ENCODE peak calls at places on chromosomes 4 and X, in seven cellular contexts. U is neuronal stem cell, M is IMR-90, H is mesenchymal stem cell, G is H9, D is H1, V is mesendoderm. A is an unnamed sample.

GRCh38 chrX:24760601-24761000 is 66.9 kb downstream of the POLA1 start:
- DNase-seq in H (peak; percentile 1), V (peak; percentile 5), U (no peak), M (peak; percentile 60), D (no peak), G (no peak), A (no peak)

GRCh38 chr4:17662694-17663093 is 48.3 kb downstream of the MED28 start:
- DNase-seq in M (peak; percentile 21), D (no peak), G (no peak), U (no peak), H (peak; percentile 6), V (no peak), A (no peak)

GRCh38 chrX:110002300-110003166 is at the start of gene TMEM164:
- DNase-seq in G (peak; percentile 79), V (peak; percentile 88), M (peak; percentile 66), H (peak; percentile 83), U (peak; percentile 48), D (peak; percentile 71), A (peak; percentile 60)

GRCh38 chr4:67897686-67898085 is 13.9 kb upstream of the TMPRSS11D start:
- DNase-seq in H (no peak), M (no peak), V (no peak), G (no peak), D (no peak), U (no peak), A (peak; percentile 2)

GRCh38 chr4:41145571-41146078 is 68.7 kb downstream of the APBB2 start:
- DNase-seq in D (no peak), U (no peak), V (no peak), H (peak; percentile 47), G (no peak), M (peak; percentile 45), A (no peak)

GRCh38 chr4:160826339-160826679 is 1337.5 kb downstream of the FSTL5 start:
- DNase-seq in V (no peak), G (no peak), U (no peak), D (no peak), M (no peak), H (no peak), A (no peak)

GRCh38 chr4:169009281-169010124 is 552 bp downstream of the CBR4 start:
- DNase-seq in D (peak; percentile 72), U (peak; percentile 58), H (peak; percentile 74), M (peak; percentile 53), V (peak; percentile 75), G (peak; percentile 53), A (peak; percentile 57)

GRCh38 chrX:145609951-145610511 is 207.6 kb upstream of the SLITRK2 start:
- DNase-seq in G (no peak), H (peak; percentile 1), D (no peak), V (no peak), U (no peak), M (peak; percentile 63), A (no peak)

GRCh38 chrX:28659269-28659668 is 72.0 kb downstream of the IL1RAPL1 start:
- DNase-seq in V (peak; percentile 57), U (no peak), G (peak; percentile 39), D (peak; percentile 58), H (no peak), M (no peak), A (no peak)

GRCh38 chr4:1534076-1534872 is 128.0 kb upstream of the NKX1-1 start:
- DNase-seq in M (no peak), G (no peak), U (no peak), V (no peak), D (no peak), H (no peak), A (no peak)

GRCh38 chr4:156583265-156583664 is 388.3 kb downstream of the PDGFC start:
- DNase-seq in M (no peak), D (no peak), V (no peak), U (no peak), H (no peak), G (no peak), A (no peak)

GRCh38 chrX:140502491-140503229 is 2.2 kb downstream of the SOX3 start:
- DNase-seq in M (no peak), H (no peak), D (no peak), V (peak; percentile 37), G (no peak), U (no peak), A (no peak)

GRCh38 chr4:158496030-158496741 is 25.5 kb upstream of the RXFP1 start:
- DNase-seq in G (peak; percentile 58), D (peak; percentile 88), U (peak; percentile 36), H (no peak), V (peak; percentile 66), M (no peak), A (peak; percentile 7)

GRCh38 chr4:158861766-158862165 is 92.9 kb downstream of the FNIP2 start:
- DNase-seq in D (no peak), V (peak; percentile 42), U (no peak), M (no peak), G (no peak), H (no peak), A (no peak)

GRCh38 chr4:165398570-165398969 is 19.8 kb downstream of the CPE start:
- DNase-seq in V (peak; percentile 80), M (peak; percentile 16), H (peak; percentile 54), D (no peak), U (peak; percentile 24), G (no peak), A (no peak)

GRCh38 chrX:45006002-45006800 is 133.2 kb downstream of the KDM6A start:
- DNase-seq in D (no peak), H (no peak), M (peak; percentile 29), V (peak; percentile 70), U (no peak), G (peak; percentile 49), A (no peak)

GRCh38 chrX:126770179-126770578 is 49.4 kb upstream of the PRR32 start:
- DNase-seq in V (peak; percentile 64), M (no peak), G (no peak), U (peak; percentile 6), D (no peak), H (no peak), A (no peak)

GRCh38 chr4:174255790-174256189 is 27.7 kb downstream of the FBXO8 start:
- DNase-seq in V (no peak), D (no peak), H (peak; percentile 79), M (peak; percentile 92), U (no peak), G (no peak), A (peak; percentile 29)

GRCh38 chr4:41072021-41072777 is 142.1 kb downstream of the APBB2 start:
- DNase-seq in D (no peak), G (no peak), U (no peak), M (no peak), H (peak; percentile 70), V (peak; percentile 69), A (peak; percentile 9)

GRCh38 chr4:95220205-95221175 is 328.3 kb downstream of the UNC5C start:
- DNase-seq in D (no peak), V (no peak), H (no peak), M (no peak), U (no peak), G (no peak), A (no peak)

GRCh38 chr4:7450775-7451433 is 16.2 kb upstream of the PSAPL1 start:
- DNase-seq in D (no peak), V (no peak), H (no peak), U (no peak), G (no peak), M (no peak), A (no peak)

GRCh38 chr4:128298852-128299251 is 11.2 kb upstream of the PGRMC2 start:
- DNase-seq in H (no peak), G (no peak), D (no peak), U (no peak), V (no peak), M (no peak), A (no peak)

GRCh38 chrX:120452131-120452530 is 17.0 kb downstream of the LAMP2 start:
- DNase-seq in V (peak; percentile 73), H (peak; percentile 40), D (peak; percentile 43), M (peak; percentile 26), G (peak; percentile 27), U (peak; percentile 0), A (no peak)

GRCh38 chr4:123284166-123284565 is 112.4 kb upstream of the SPRY1 start:
- DNase-seq in V (no peak), H (no peak), M (no peak), U (no peak), G (no peak), D (no peak), A (no peak)

GRCh38 chr4:6779667-6780565 is 2.6 kb upstream of the KIAA0232 start:
- DNase-seq in M (peak; percentile 40), D (no peak), H (peak; percentile 58), U (peak; percentile 29), G (peak; percentile 61), V (peak; percentile 84), A (no peak)

GRCh38 chr4:80197132-80197573 is at the start of gene PRDM8:
- DNase-seq in H (peak; percentile 39), D (peak; percentile 62), V (peak; percentile 35), G (no peak), M (peak; percentile 73), U (no peak), A (no peak)

GRCh38 chrX:134572816-134573682 is 85.2 kb downstream of the PLAC1 start:
- DNase-seq in G (no peak), D (no peak), U (no peak), V (no peak), M (peak; percentile 48), H (peak; percentile 19), A (no peak)

GRCh38 chrX:23503835-23504539 is 163.3 kb upstream of the PRDX4 start:
- DNase-seq in V (peak; percentile 82), D (no peak), H (peak; percentile 19), G (peak; percentile 78), U (no peak), M (peak; percentile 66), A (peak; percentile 77)

GRCh38 chrX:57368158-57368557 is 81.7 kb downstream of the FAAH2 start:
- DNase-seq in D (no peak), U (no peak), M (no peak), V (no peak), G (no peak), H (no peak), A (no peak)
- H2BK5ac ChIP-seq in D (no peak overlapping the region), U (no peak overlapping the region), M (no peak overlapping the region), V (no peak overlapping the region), G (no peak overlapping the region), H (no peak overlapping the region), A (no peak overlapping the region)

GRCh38 chrX:151386838-151387459 is 10.1 kb upstream of the VMA21 start:
- DNase-seq in G (no peak), V (no peak), D (no peak), H (no peak), M (peak; percentile 3), U (no peak), A (no peak)

DNA sequence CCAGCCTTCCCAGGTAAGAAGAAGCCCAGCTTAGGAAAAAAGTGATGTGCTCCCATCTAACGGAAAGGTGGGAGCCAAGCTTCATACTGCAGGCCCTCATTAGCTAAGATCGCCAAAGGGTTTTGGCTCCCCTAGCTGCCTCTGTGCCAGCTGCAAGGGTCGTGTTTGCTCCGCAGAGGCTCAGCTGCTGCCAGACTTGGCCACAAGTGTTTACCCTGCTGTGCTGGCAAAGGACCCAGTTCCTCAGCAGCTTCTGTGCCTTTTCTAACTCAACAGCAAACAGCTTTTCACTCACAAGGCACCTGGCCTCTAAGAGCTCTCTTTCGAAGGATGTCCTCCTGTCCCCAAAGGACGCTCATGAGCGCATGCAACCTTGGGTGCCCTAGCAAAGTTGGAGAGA is 12.2 kb upstream of the VMA21 start:
- DNase-seq in V (no peak), G (no peak), D (no peak), M (no peak), H (no peak), U (no peak), A (no peak)
- H2BK120ac ChIP-seq in V (no peak overlapping the region), G (no peak overlapping the region), D (no peak overlapping the region), M (no peak overlapping the region), H (no peak overlapping the region), U (no peak overlapping the region), A (no peak overlapping the region)

GRCh38 chr4:172978848-172979247 is 189.8 kb upstream of the GALNT7 start:
- DNase-seq in H (no peak), U (no peak), M (no peak), G (no peak), D (no peak), V (no peak), A (no peak)
- H2BK5ac ChIP-seq in H (no peak overlapping the region), U (no peak overlapping the region), M (no peak overlapping the region), G (no peak overlapping the region), D (no peak overlapping the region), V (no peak overlapping the region), A (no peak overlapping the region)

GRCh38 chr4:146153964-146154536 is 21.5 kb upstream of the LSM6 start:
- DNase-seq in M (no peak), G (no peak), H (no peak), D (no peak), U (no peak), V (no peak), A (no peak)
- H2BK120ac ChIP-seq in M (no peak overlapping the region), G (no peak overlapping the region), H (no peak overlapping the region), D (no peak overlapping the region), U (no peak overlapping the region), V (no peak overlapping the region), A (no peak overlapping the region)

A was measured in trophoblast cell.